ENCODE peak calls at places on chromosomes 7 and 10, in five cellular contexts. W is thoracic aorta, H is fibroblast of the aortic adventitia, P is PC-3, V is mucosa of descending colon. Y is an unnamed sample.

GRCh38 chr10:74084955-74085354 is 65.7 kb downstream of the AP3M1 start:
- DNase-seq in H (no peak), W (no peak), V (no peak), P (no peak), Y (no peak)

GRCh38 chr7:30846378-30846777 is 65.3 kb upstream of the AQP1 start:
- DNase-seq in H (no peak), V (peak; percentile 89), W (no peak), P (peak; percentile 93), Y (no peak)

GRCh38 chr10:46328853-46329689 is 42.3 kb downstream of the ANTXRL start:
- DNase-seq in V (no peak), P (no peak), W (no peak), H (no peak), Y (no peak)

GRCh38 chr7:36526720-36527548 is 137.3 kb downstream of the ANLN start:
- DNase-seq in P (peak; percentile 88), H (peak; percentile 55), W (no peak), V (no peak), Y (no peak)

GRCh38 chr7:63071396-63071795 is 927.3 kb upstream of the ZNF722 start:
- DNase-seq in W (no peak), V (no peak), H (no peak), P (no peak), Y (no peak)

GRCh38 chr7:12257582-12257981 is 46.5 kb downstream of the TMEM106B start:
- DNase-seq in H (peak; percentile 56), W (no peak), P (peak; percentile 15), V (peak; percentile 16), Y (no peak)

GRCh38 chr10:90871279-90871760 is 454 bp upstream of the RPP30 start:
- DNase-seq in H (peak; percentile 75), P (no peak), V (peak; percentile 40), W (no peak), Y (peak; percentile 48)

GRCh38 chr10:76459016-76459415 is 1027.6 kb downstream of the LRMDA start:
- DNase-seq in H (peak; percentile 59), V (no peak), P (no peak), W (no peak), Y (no peak)

GRCh38 chr7:70738080-70738479 is 393.9 kb upstream of the GALNT17 start:
- DNase-seq in W (no peak), P (peak; percentile 1), V (peak; percentile 75), H (peak; percentile 53), Y (no peak)

GRCh38 chr10:110326351-110327032 is 21.8 kb upstream of the SMNDC1 start:
- DNase-seq in V (no peak), H (peak; percentile 55), W (no peak), P (peak; percentile 79), Y (no peak)

GRCh38 chr10:125782661-125783060 is 7.0 kb upstream of the MMP21 start:
- DNase-seq in H (no peak), P (no peak), V (no peak), W (no peak), Y (no peak)

GRCh38 chr10:75450062-75450429 is 18.6 kb downstream of the LRMDA start:
- DNase-seq in H (no peak), P (no peak), V (no peak), W (no peak), Y (no peak)

GRCh38 chr7:28068811-28069216 is 111.8 kb downstream of the JAZF1 start:
- DNase-seq in W (no peak), P (peak; percentile 24), V (no peak), H (peak; percentile 35), Y (no peak)

GRCh38 chr7:81367335-81367801 is 402.5 kb downstream of the HGF start:
- DNase-seq in H (peak; percentile 100), P (no peak), W (no peak), V (no peak), Y (no peak)

GRCh38 chr10:92222603-92223275 is 68.1 kb downstream of the CPEB3 start:
- DNase-seq in H (peak; percentile 47), W (no peak), P (peak; percentile 84), V (no peak), Y (no peak)

GRCh38 chr7:42621543-42622219 is 290.2 kb downstream of the C7orf25 start:
- DNase-seq in H (peak; percentile 2), W (no peak), V (no peak), P (no peak), Y (no peak)

GRCh38 chr7:95772771-95773581 is 622 bp downstream of the DYNC1I1 start:
- DNase-seq in H (peak; percentile 8), P (peak; percentile 57), W (peak; percentile 20), V (peak; percentile 2), Y (no peak)

GRCh38 chr7:19117081-19117869 is at the start of gene TWIST1:
- DNase-seq in P (peak; percentile 77), W (no peak), V (no peak), H (peak; percentile 85), Y (peak; percentile 70)

GRCh38 chr7:91655656-91656055 is 224.8 kb downstream of the MTERF1 start:
- DNase-seq in W (no peak), H (peak; percentile 37), V (no peak), P (no peak), Y (no peak)

GRCh38 chr10:59678884-59679301 is 30.8 kb downstream of the SLC16A9 start:
- DNase-seq in P (peak; percentile 95), W (no peak), V (peak; percentile 65), H (peak; percentile 38), Y (no peak)

GRCh38 chr10:86290933-86291615 is 75.5 kb downstream of the GRID1 start:
- DNase-seq in H (no peak), W (no peak), P (no peak), V (no peak), Y (no peak)

GRCh38 chr7:151141855-151142685 is 25.4 kb downstream of the GBX1 start:
- DNase-seq in P (no peak), V (no peak), W (no peak), H (no peak), Y (no peak)

GRCh38 chr10:47346572-47347302 is 1.4 kb upstream of the RBP3 start:
- DNase-seq in V (peak; percentile 68), P (no peak), W (no peak), H (no peak), Y (no peak)

GRCh38 chr10:67664936-67665335 is 31.1 kb downstream of the CTNNA3 start:
- DNase-seq in V (no peak), W (no peak), H (peak; percentile 1), P (no peak), Y (no peak)

GRCh38 chr10:117972168-117972822 is 74.4 kb downstream of the RAB11FIP2 start:
- DNase-seq in P (no peak), V (no peak), H (no peak), W (no peak), Y (no peak)

GRCh38 chr10:24871006-24871405 is 81.4 kb downstream of the PRTFDC1 start:
- DNase-seq in P (no peak), W (no peak), V (no peak), H (peak; percentile 76), Y (no peak)

GRCh38 chr10:5547684-5547933 is 22.8 kb downstream of the CALML3 start:
- DNase-seq in V (no peak), P (no peak), W (no peak), H (no peak), Y (no peak)

GRCh38 chr7:25759281-25759680 is 392.7 kb upstream of the NFE2L3 start:
- DNase-seq in W (no peak), V (no peak), P (no peak), H (no peak), Y (no peak)

GRCh38 chr10:31157125-31157983 is 125.7 kb upstream of the ZNF438 start:
- DNase-seq in W (no peak), V (peak; percentile 39), H (peak; percentile 80), P (no peak), Y (no peak)

GRCh38 chr7:85186521-85187241 is at the start of gene SEMA3D:
- DNase-seq in H (peak; percentile 85), P (peak; percentile 84), W (peak; percentile 7), V (peak; percentile 54), Y (peak; percentile 87)

GRCh38 chr7:30459591-30460245 is 18.9 kb downstream of the NOD1 start:
- DNase-seq in W (no peak), P (peak; percentile 54), V (peak; percentile 75), H (peak; percentile 98), Y (no peak)

GRCh38 chr7:47477191-47478016 is 104.5 kb downstream of the TNS3 start:
- DNase-seq in V (no peak), H (no peak), P (no peak), W (no peak), Y (no peak)

GRCh38 chr7:40608321-40609075 is 473.7 kb downstream of the SUGCT start:
- DNase-seq in H (no peak), W (no peak), P (peak; percentile 69), V (no peak), Y (no peak)

DNA sequence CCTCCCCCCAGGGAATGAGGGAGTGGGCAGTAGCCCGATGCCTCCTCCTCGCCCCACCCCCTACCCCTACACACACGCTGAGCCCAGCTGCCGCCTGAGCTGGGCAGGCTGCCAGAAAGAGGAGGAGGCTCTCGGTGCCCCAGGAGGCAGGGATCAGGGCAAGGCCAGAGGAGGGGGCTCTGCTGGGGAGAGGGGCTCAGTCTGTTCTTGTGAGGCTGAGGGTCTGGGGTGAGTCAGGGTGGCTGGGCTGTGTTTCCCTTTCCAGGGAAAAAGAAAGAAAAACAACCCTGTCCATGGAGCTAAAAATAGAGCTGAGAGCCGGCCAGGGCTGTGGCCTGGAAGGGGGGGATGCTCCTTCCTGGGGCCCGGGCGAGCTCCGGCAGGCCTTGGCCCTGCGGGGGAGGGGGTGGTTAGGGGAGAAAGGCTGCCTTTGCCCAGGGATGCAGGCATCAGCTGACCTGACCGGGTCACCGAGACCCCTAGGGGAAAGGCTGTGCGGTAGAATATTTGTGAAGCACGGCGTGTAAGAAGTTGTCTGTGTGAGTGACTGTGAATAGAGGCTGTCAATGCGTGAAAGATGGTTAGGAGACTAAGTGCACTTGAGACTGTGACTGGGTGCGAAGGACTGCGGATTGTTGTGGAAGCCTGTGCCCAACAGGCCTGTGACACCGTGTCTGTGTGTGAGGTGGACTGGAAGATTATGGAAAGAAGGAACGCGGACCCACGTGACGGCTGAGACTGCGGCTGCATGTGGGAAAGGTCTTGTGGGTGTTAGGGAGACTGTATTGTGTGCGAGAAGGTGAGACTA is 1.2 kb upstream of the LZTS2 start:
- DNase-seq in V (peak; percentile 90), P (peak; percentile 63), W (no peak), H (peak; percentile 84), Y (peak; percentile 77)
- TF ChIP-seq CTCF in V (no peak), P (no peak), W (no peak), H (no peak), Y (no peak)

GRCh38 chr10:99844433-99844955 is 62.1 kb downstream of the ABCC2 start:
- DNase-seq in W (no peak), P (no peak), H (no peak), V (no peak), Y (no peak)
- TF ChIP-seq CTCF in W (no peak), P (no peak), H (no peak), V (no peak), Y (no peak)

GRCh38 chr7:120805636-120806388 is 52.1 kb downstream of the TSPAN12 start:
- DNase-seq in H (peak; percentile 76), P (peak; percentile 72), W (no peak), V (peak; percentile 78), Y (peak; percentile 73)
- TF ChIP-seq CTCF in H (peak; percentile 82), P (peak; percentile 83), W (peak; percentile 75), V (peak; percentile 67), Y (peak; percentile 86)

GRCh38 chr10:115830260-115830970 is 442.6 kb downstream of the GFRA1 start:
- DNase-seq in V (no peak), P (peak; percentile 3), H (peak; percentile 8), W (no peak), Y (no peak)

GRCh38 chr10:115827650-115828049 is 445.4 kb downstream of the GFRA1 start:
- DNase-seq in P (no peak), H (peak; percentile 23), W (no peak), V (no peak), Y (no peak)

GRCh38 chr10:115831025-115831424 is 442.0 kb downstream of the GFRA1 start:
- DNase-seq in W (no peak), H (no peak), P (no peak), V (no peak), Y (no peak)

GRCh38 chr10:115827180-115827579 is 445.8 kb downstream of the GFRA1 start:
- DNase-seq in P (no peak), W (no peak), H (peak; percentile 57), V (no peak), Y (no peak)

GRCh38 chr10:115829501-115830215 is 443.3 kb downstream of the GFRA1 start:
- DNase-seq in W (no peak), V (no peak), P (no peak), H (peak; percentile 73), Y (no peak)
- TF ChIP-seq CTCF in W (no peak), V (no peak), P (no peak), H (peak; percentile 25), Y (no peak)

Y was measured in nephron progenitor cell.